ENCODE peak calls at places on chromosomes 7 and 10, in eight cellular contexts. P, V, N, E, R, Y, A and C are unnamed samples.

GRCh38 chr10:110530131-110530831 is 32.6 kb downstream of the DUSP5 start:
- DNase-seq in A (no peak), R (no peak), V (peak; percentile 70), N (no peak), P (no peak), E (peak; percentile 68), Y (peak; percentile 28), C (peak; percentile 9)

GRCh38 chr10:70270952-70271351 is 12.9 kb downstream of the NPFFR1 start:
- DNase-seq in E (no peak), R (no peak), P (no peak), V (no peak), Y (no peak), A (no peak), N (no peak), C (no peak)

GRCh38 chr10:102994551-102995295 is 76.6 kb downstream of the CNNM2 start:
- DNase-seq in A (no peak), E (no peak), N (no peak), Y (no peak), V (no peak), R (no peak), P (no peak), C (no peak)

GRCh38 chr10:102175415-102175814 is 23.2 kb downstream of the NOLC1 start:
- DNase-seq in V (peak; percentile 52), A (no peak), P (no peak), R (no peak), N (no peak), Y (no peak), E (no peak), C (no peak)

GRCh38 chr10:125120046-125120710 is 40.2 kb downstream of the CTBP2 start:
- DNase-seq in E (no peak), P (no peak), N (peak; percentile 52), Y (no peak), V (no peak), A (no peak), R (no peak), C (no peak)

GRCh38 chr10:127964644-127965043 is 57.7 kb downstream of the PTPRE start:
- DNase-seq in V (no peak), R (no peak), N (no peak), Y (no peak), P (no peak), A (no peak), E (no peak), C (no peak)

GRCh38 chr10:75944061-75944460 is 512.6 kb downstream of the LRMDA start:
- DNase-seq in N (no peak), A (no peak), P (no peak), V (no peak), E (no peak), R (no peak), Y (no peak), C (no peak)

GRCh38 chr10:28375399-28376354 is 72.8 kb upstream of the MPP7 start:
- DNase-seq in E (peak; percentile 12), P (no peak), Y (no peak), A (peak; percentile 48), V (peak; percentile 30), R (no peak), N (peak; percentile 80), C (no peak)

GRCh38 chr7:23472974-23473847 is 2.9 kb upstream of the IGF2BP3 start:
- DNase-seq in P (no peak), R (peak; percentile 9), A (no peak), N (no peak), E (no peak), Y (no peak), V (no peak), C (no peak)

GRCh38 chr10:19785366-19785765 is 30.9 kb upstream of the PLXDC2 start:
- DNase-seq in Y (no peak), R (no peak), E (no peak), P (no peak), N (no peak), V (no peak), A (no peak), C (no peak)

GRCh38 chr7:129210256-129210988 is 14.4 kb upstream of the AHCYL2 start:
- DNase-seq in V (peak; percentile 27), A (no peak), P (peak; percentile 68), N (peak; percentile 77), R (peak; percentile 76), Y (peak; percentile 85), E (peak; percentile 71), C (peak; percentile 36)

GRCh38 chr7:22618528-22618927 is 108.5 kb upstream of the IL6 start:
- DNase-seq in P (no peak), V (no peak), N (no peak), E (no peak), R (no peak), Y (no peak), A (no peak), C (no peak)

GRCh38 chr10:118308664-118309063 is 33.5 kb downstream of the FAM204A start:
- DNase-seq in P (no peak), N (no peak), A (no peak), E (peak; percentile 28), Y (no peak), V (no peak), R (no peak), C (no peak)

GRCh38 chr7:127392182-127392565 is 334 bp downstream of the ZNF800 start:
- DNase-seq in A (no peak), P (peak; percentile 72), Y (peak; percentile 70), V (peak; percentile 60), R (peak; percentile 61), N (peak; percentile 38), E (peak; percentile 50), C (peak; percentile 71)

GRCh38 chr7:98836811-98837631 is 32.8 kb downstream of the TMEM130 start:
- DNase-seq in R (no peak), P (no peak), A (no peak), V (no peak), E (peak; percentile 71), Y (peak; percentile 50), N (no peak), C (no peak)

GRCh38 chr10:21727452-21728168 is 193.6 kb downstream of the MLLT10 start:
- DNase-seq in N (peak; percentile 39), Y (no peak), R (no peak), A (no peak), P (no peak), E (no peak), V (no peak), C (no peak)

GRCh38 chr10:4174197-4174596 is 389.2 kb upstream of the KLF6 start:
- DNase-seq in E (no peak), P (no peak), N (no peak), V (peak; percentile 9), A (no peak), Y (no peak), R (no peak), C (no peak)

GRCh38 chr10:71831646-71832552 is 19.2 kb downstream of the PSAP start:
- DNase-seq in N (no peak), A (no peak), V (peak; percentile 64), E (no peak), R (no peak), Y (no peak), P (no peak), C (no peak)

GRCh38 chr10:77710759-77711682 is 73.4 kb upstream of the KCNMA1 start:
- DNase-seq in E (peak; percentile 90), P (peak; percentile 72), Y (peak; percentile 83), R (peak; percentile 77), A (no peak), V (peak; percentile 55), N (peak; percentile 72), C (peak; percentile 36)

GRCh38 chr7:27840314-27840713 is 100.4 kb downstream of the TAX1BP1 start:
- DNase-seq in V (no peak), N (no peak), R (no peak), Y (peak; percentile 43), P (peak; percentile 45), E (no peak), A (no peak), C (peak; percentile 36)

GRCh38 chr7:155998328-155998691 is 186.0 kb upstream of the SHH start:
- DNase-seq in R (no peak), P (no peak), N (no peak), E (no peak), V (no peak), A (no peak), Y (peak; percentile 64), C (no peak)

GRCh38 chr10:80283536-80284199 is 5.8 kb downstream of the MAT1A start:
- DNase-seq in E (no peak), P (no peak), R (no peak), N (peak; percentile 9), Y (no peak), A (no peak), V (no peak), C (no peak)

GRCh38 chr7:2165610-2166594 is 66.8 kb downstream of the MAD1L1 start:
- DNase-seq in E (no peak), P (no peak), N (no peak), R (peak; percentile 13), Y (no peak), A (no peak), V (no peak), C (no peak)

GRCh38 chr10:14605231-14605925 is 169.3 kb downstream of the FAM107B start:
- DNase-seq in R (no peak), E (no peak), P (no peak), V (no peak), Y (no peak), A (no peak), N (no peak), C (peak; percentile 40)

GRCh38 chr10:1097436-1097835 is 41.3 kb downstream of the WDR37 start:
- DNase-seq in V (no peak), R (no peak), Y (no peak), P (no peak), N (no peak), A (no peak), E (no peak), C (no peak)

GRCh38 chr7:5709347-5709950 is 72.0 kb downstream of the RNF216 start:
- DNase-seq in Y (no peak), N (no peak), R (no peak), A (no peak), P (no peak), E (no peak), V (peak; percentile 53), C (no peak)

GRCh38 chr7:157441023-157441399 is 104.2 kb downstream of the DNAJB6 start:
- DNase-seq in P (no peak), Y (no peak), A (no peak), R (no peak), N (no peak), V (no peak), E (no peak), C (no peak)

GRCh38 chr10:131381576-131381975 is 70.1 kb upstream of the TCERG1L start:
- DNase-seq in P (no peak), N (no peak), R (no peak), A (no peak), E (no peak), V (no peak), Y (no peak), C (no peak)

GRCh38 chr10:69285699-69286098 is 7.4 kb downstream of the HK1 start:
- DNase-seq in R (no peak), N (no peak), V (no peak), E (no peak), Y (no peak), A (no peak), P (no peak), C (no peak)

GRCh38 chr10:34567854-34568253 is 247.2 kb downstream of the PARD3 start:
- DNase-seq in R (no peak), A (no peak), P (no peak), E (no peak), V (no peak), N (no peak), Y (no peak), C (no peak)

GRCh38 chr10:87500646-87501048 is 4.0 kb upstream of the MINPP1 start:
- DNase-seq in V (no peak), Y (no peak), R (no peak), A (no peak), P (no peak), N (no peak), E (no peak), C (no peak)

GRCh38 chr7:77536017-77536412 is 1.1 kb upstream of the PTPN12 start:
- DNase-seq in Y (no peak), R (no peak), V (no peak), E (no peak), A (no peak), N (no peak), P (no peak), C (no peak)

GRCh38 chr10:113858541-113858940 is 4.1 kb downstream of the NHLRC2 start:
- DNase-seq in A (no peak), R (no peak), Y (no peak), V (no peak), E (no peak), P (no peak), N (no peak), C (no peak)

GRCh38 chr7:1934017-1934416 is 263.9 kb downstream of the ELFN1 start:
- DNase-seq in P (no peak), R (no peak), V (no peak), A (no peak), Y (no peak), E (no peak), N (no peak), C (no peak)